ENCODE peak calls at places on chromosomes 5 and 9, in five cellular contexts. B, H, A, C and E are unnamed samples.

GRCh38 chr5:10355071-10355889 is 1.8 kb downstream of the MARCHF6 start:
- DNase-seq in B (no peak), H (peak), A (no peak), C (no peak), E (no peak)

GRCh38 chr5:167049043-167049663 is 1242.3 kb upstream of the WWC1 start:
- DNase-seq in A (peak), H (peak), C (no peak), B (no peak), E (peak)

GRCh38 chr5:53419247-53419646 is 61.2 kb upstream of the FST start:
- DNase-seq in A (peak), B (no peak), C (no peak), H (peak), E (peak)

GRCh38 chr9:32705059-32705458 is 69.6 kb upstream of the TAF1L start:
- DNase-seq in C (no peak), B (no peak), H (peak), A (no peak), E (peak)

GRCh38 chr5:173591300-173591622 is 25.2 kb downstream of the BOD1 start:
- DNase-seq in A (no peak), B (no peak), C (no peak), H (peak), E (no peak)

GRCh38 chr9:4080889-4081548 is 218.8 kb downstream of the GLIS3 start:
- DNase-seq in B (no peak), H (no peak), C (no peak), A (peak), E (no peak)

GRCh38 chr5:102106599-102106998 is 189.5 kb downstream of the SLCO4C1 start:
- DNase-seq in H (no peak), C (no peak), A (no peak), B (no peak), E (no peak)

GRCh38 chr5:84436866-84437265 is 52.2 kb upstream of the EDIL3 start:
- DNase-seq in H (peak), C (no peak), B (no peak), A (no peak), E (no peak)

GRCh38 chr5:145158654-145159199 is 676.4 kb downstream of the PRELID2 start:
- DNase-seq in A (no peak), C (no peak), H (no peak), B (no peak), E (no peak)

GRCh38 chr5:95927927-95928723 is 33.5 kb downstream of the ELL2 start:
- DNase-seq in A (no peak), B (no peak), C (no peak), H (no peak), E (no peak)

GRCh38 chr9:138118601-138119071 is 241.1 kb downstream of the CACNA1B start:
- DNase-seq in C (no peak), H (no peak), B (no peak), A (no peak), E (no peak)

GRCh38 chr9:70921126-70921525 is 200.3 kb downstream of the TRPM3 start:
- DNase-seq in H (peak), C (no peak), A (no peak), B (no peak), E (no peak)

GRCh38 chr5:102856374-102856748 is 101.3 kb downstream of the PAM start:
- DNase-seq in H (peak), B (no peak), C (no peak), A (no peak), E (peak)

GRCh38 chr5:55364537-55365055 is 56.8 kb downstream of the MTREX start:
- DNase-seq in H (no peak), C (no peak), A (no peak), B (no peak), E (no peak)

GRCh38 chr5:91170266-91170665 is 212.9 kb downstream of the ARRDC3 start:
- DNase-seq in C (no peak), B (no peak), H (peak), A (no peak), E (no peak)

GRCh38 chr5:154449786-154450185 is 4.0 kb downstream of the SAP30L start:
- DNase-seq in B (no peak), C (no peak), A (no peak), H (peak), E (no peak)

GRCh38 chr9:110015759-110016158 is 192.2 kb downstream of the C9orf152 start:
- DNase-seq in H (peak), C (no peak), B (no peak), A (peak), E (peak)

DNA sequence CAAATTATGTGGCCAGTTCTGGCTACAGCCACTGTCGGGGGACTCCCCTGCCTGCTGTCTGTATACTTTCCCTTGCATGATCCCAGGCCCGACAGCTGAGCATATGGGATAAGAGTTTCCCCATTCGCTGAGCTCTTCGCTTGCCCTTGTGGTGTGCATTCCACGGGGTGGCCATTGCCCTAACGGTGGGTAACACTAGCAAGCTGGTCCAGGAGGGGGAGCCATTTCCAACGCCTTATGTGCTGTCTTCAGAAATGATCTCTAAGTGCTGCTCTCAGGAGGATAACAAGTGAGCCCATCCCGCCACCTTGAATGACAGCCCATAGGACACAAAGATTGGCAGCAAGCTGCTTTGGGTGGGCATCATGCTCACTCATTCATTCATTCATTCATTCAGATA is 190.9 kb downstream of the FSTL4 start:
- DNase-seq in A (peak), H (peak), C (no peak), B (no peak), E (no peak)
- TF ChIP-seq CTCF in A (peak), H (peak), C (no peak), B (no peak), E (no peak)

GRCh38 chr5:79459626-79460025 is 54.3 kb downstream of the HOMER1 start:
- DNase-seq in C (no peak), H (no peak), A (no peak), B (no peak), E (no peak)
- H3K27ac ChIP-seq in C (no peak), H (no peak), A (no peak), B (no peak), E (no peak)

GRCh38 chr9:94918038-94918753 is 191.7 kb downstream of the AOPEP start:
- DNase-seq in A (peak), C (no peak), B (no peak), H (no peak), E (no peak)
- TF ChIP-seq CTCF in A (peak), C (no peak), B (no peak), H (no peak), E (no peak)

GRCh38 chr5:141039517-141039916 is 11.7 kb upstream of the PCDHB1 start:
- DNase-seq in C (no peak), H (no peak), A (peak), B (no peak), E (peak)
- H3K27ac ChIP-seq in C (no peak), H (no peak), A (peak), B (no peak), E (no peak)

GRCh38 chr5:2849429-2849828 is 98.0 kb upstream of the IRX2 start:
- DNase-seq in H (no peak), A (no peak), B (no peak), C (no peak), E (no peak)

GRCh38 chr5:2847608-2848007 is 96.1 kb upstream of the IRX2 start:
- DNase-seq in H (no peak), C (no peak), A (no peak), B (no peak), E (peak)

GRCh38 chr5:2851895-2852294 is 100.4 kb upstream of the IRX2 start:
- DNase-seq in A (no peak), H (no peak), C (no peak), B (no peak), E (no peak)

GRCh38 chr5:2852446-2852845 is 101.0 kb upstream of the IRX2 start:
- DNase-seq in A (no peak), B (no peak), C (no peak), H (no peak), E (no peak)

GRCh38 chr5:2848634-2849033 is 97.2 kb upstream of the IRX2 start:
- DNase-seq in A (no peak), C (no peak), B (no peak), H (no peak), E (peak)
- TF ChIP-seq CTCF in A (no peak), C (no peak), B (no peak), H (no peak), E (no peak)